ENCODE peak calls at places on chromosome 14, in five cellular contexts. One of them, this sample, is unnamed. For H3K79me2 and H3K27me3, the result is how much of the 10 kb centered on the place peaks cover.

GRCh38 chr14:23445773-23446172 is 10.3 kb upstream of the MYH7 start:
- DNase-seq in K562: no peak
- DNase-seq in GM12878: no peak
- DNase-seq in SK-N-SH: no peak
- DNase-seq in H1: no peak
- DNase-seq in this sample: no peak

GRCh38 chr14:91899777-91900176 is 32.4 kb upstream of the TC2N start:
- DNase-seq in K562: no peak
- DNase-seq in GM12878: no peak
- DNase-seq in SK-N-SH: no peak
- DNase-seq in H1: no peak
- DNase-seq in this sample: no peak

GRCh38 chr14:23514009-23514962 is 37.3 kb downstream of the ZFHX2 start:
- DNase-seq in K562: no peak
- DNase-seq in GM12878: no peak
- DNase-seq in SK-N-SH: no peak
- DNase-seq in H1: no peak
- DNase-seq in this sample: no peak

GRCh38 chr14:61178226-61179060 is 102.7 kb downstream of the TMEM30B start:
- DNase-seq in K562: no peak
- DNase-seq in GM12878: no peak
- DNase-seq in SK-N-SH: no peak
- DNase-seq in H1: no peak
- DNase-seq in this sample: peak

GRCh38 chr14:71948101-71948500 is 15.9 kb downstream of the RGS6 start:
- DNase-seq in K562: no peak
- DNase-seq in GM12878: no peak
- DNase-seq in SK-N-SH: no peak
- DNase-seq in H1: no peak
- DNase-seq in this sample: no peak

GRCh38 chr14:101562659-101563351 is 1.5 kb downstream of the DIO3 start:
- DNase-seq in K562: no peak
- DNase-seq in GM12878: no peak
- DNase-seq in SK-N-SH: peak
- DNase-seq in H1: no peak
- DNase-seq in this sample: no peak

GRCh38 chr14:61388976-61389576 is 67.7 kb downstream of the PRKCH start:
- DNase-seq in K562: no peak
- DNase-seq in GM12878: no peak
- DNase-seq in SK-N-SH: no peak
- DNase-seq in H1: no peak
- DNase-seq in this sample: no peak

GRCh38 chr14:36522972-36523685 is 3.1 kb upstream of the NKX2-1 start:
- DNase-seq in K562: no peak
- DNase-seq in GM12878: no peak
- DNase-seq in SK-N-SH: no peak
- DNase-seq in H1: peak
- DNase-seq in this sample: no peak

GRCh38 chr14:61737913-61738312 is 24.3 kb upstream of the SNAPC1 start:
- DNase-seq in K562: no peak
- DNase-seq in GM12878: no peak
- DNase-seq in SK-N-SH: no peak
- DNase-seq in H1: no peak
- DNase-seq in this sample: no peak

GRCh38 chr14:93965287-93965821 is 11.0 kb downstream of the ASB2 start:
- DNase-seq in K562: no peak
- DNase-seq in GM12878: no peak
- DNase-seq in SK-N-SH: no peak
- DNase-seq in H1: no peak
- DNase-seq in this sample: peak

GRCh38 chr14:59154383-59154782 is 34.1 kb upstream of the DAAM1 start:
- DNase-seq in K562: no peak
- DNase-seq in GM12878: no peak
- DNase-seq in SK-N-SH: no peak
- DNase-seq in H1: no peak
- DNase-seq in this sample: no peak

GRCh38 chr14:89458713-89459112 is 41.7 kb upstream of the FOXN3 start:
- DNase-seq in K562: no peak
- DNase-seq in GM12878: no peak
- DNase-seq in SK-N-SH: no peak
- DNase-seq in H1: no peak
- DNase-seq in this sample: peak

GRCh38 chr14:101372894-101373640 is 188.2 kb upstream of the DIO3 start:
- DNase-seq in K562: no peak
- DNase-seq in GM12878: no peak
- DNase-seq in SK-N-SH: no peak
- DNase-seq in H1: no peak
- DNase-seq in this sample: no peak

GRCh38 chr14:104209985-104210520 is 71.7 kb downstream of the KIF26A start:
- DNase-seq in K562: no peak
- DNase-seq in GM12878: no peak
- DNase-seq in SK-N-SH: no peak
- DNase-seq in H1: no peak
- DNase-seq in this sample: no peak

GRCh38 chr14:41404121-41404520 is 202.6 kb upstream of the LRFN5 start:
- DNase-seq in K562: no peak
- DNase-seq in GM12878: no peak
- DNase-seq in SK-N-SH: no peak
- DNase-seq in H1: no peak
- DNase-seq in this sample: no peak

GRCh38 chr14:64763801-64764511 is 59.7 kb downstream of the PLEKHG3 start:
- DNase-seq in K562: no peak
- DNase-seq in GM12878: no peak
- DNase-seq in SK-N-SH: peak
- DNase-seq in H1: no peak
- DNase-seq in this sample: no peak

GRCh38 chr14:54133896-54134295 is 177.3 kb upstream of the BMP4 start:
- DNase-seq in K562: no peak
- DNase-seq in GM12878: no peak
- DNase-seq in SK-N-SH: no peak
- DNase-seq in H1: no peak
- DNase-seq in this sample: peak

GRCh38 chr14:56216631-56217379 is 98.6 kb downstream of the PELI2 start:
- DNase-seq in K562: peak
- DNase-seq in GM12878: no peak
- DNase-seq in SK-N-SH: no peak
- DNase-seq in H1: no peak
- DNase-seq in this sample: no peak

GRCh38 chr14:55274760-55275159 is 3.5 kb downstream of the FBXO34 start:
- DNase-seq in K562: no peak
- DNase-seq in GM12878: no peak
- DNase-seq in SK-N-SH: peak
- DNase-seq in H1: no peak
- DNase-seq in this sample: no peak

GRCh38 chr14:55807059-55807499 is 227.1 kb downstream of the KTN1 start:
- DNase-seq in K562: peak
- DNase-seq in GM12878: no peak
- DNase-seq in SK-N-SH: peak
- DNase-seq in H1: no peak
- DNase-seq in this sample: peak

GRCh38 chr14:91230363-91231035 is 14.0 kb downstream of the GPR68 start:
- DNase-seq in K562: no peak
- DNase-seq in GM12878: no peak
- DNase-seq in SK-N-SH: no peak
- DNase-seq in H1: no peak
- DNase-seq in this sample: no peak

GRCh38 chr14:79732911-79733310 is 478.4 kb downstream of the DIO2 start:
- DNase-seq in K562: no peak
- DNase-seq in GM12878: no peak
- DNase-seq in SK-N-SH: peak
- DNase-seq in H1: no peak
- DNase-seq in this sample: no peak

GRCh38 chr14:50678163-50678562 is 10.1 kb upstream of the SAV1 start:
- DNase-seq in K562: no peak
- DNase-seq in GM12878: no peak
- DNase-seq in SK-N-SH: no peak
- DNase-seq in H1: no peak
- DNase-seq in this sample: no peak

GRCh38 chr14:58772814-58773620 is 135.3 kb downstream of the DACT1 start:
- DNase-seq in K562: no peak
- DNase-seq in GM12878: no peak
- DNase-seq in SK-N-SH: no peak
- DNase-seq in H1: no peak
- DNase-seq in this sample: no peak

GRCh38 chr14:56378474-56378873 is 201.1 kb upstream of the TMEM260 start:
- DNase-seq in K562: no peak
- DNase-seq in GM12878: no peak
- DNase-seq in SK-N-SH: no peak
- DNase-seq in H1: no peak
- DNase-seq in this sample: no peak

GRCh38 chr14:105426416-105427130 is 6.9 kb downstream of the MTA1 start:
- DNase-seq in K562: no peak
- DNase-seq in GM12878: no peak
- DNase-seq in SK-N-SH: no peak
- DNase-seq in H1: no peak
- DNase-seq in this sample: no peak

GRCh38 chr14:37142835-37143499 is 29.4 kb downstream of the SLC25A21 start:
- DNase-seq in K562: no peak
- DNase-seq in GM12878: no peak
- DNase-seq in SK-N-SH: no peak
- DNase-seq in H1: no peak
- DNase-seq in this sample: peak

GRCh38 chr14:69542311-69542710 is 32.4 kb downstream of the CCDC177 start:
- DNase-seq in K562: no peak
- DNase-seq in GM12878: no peak
- DNase-seq in SK-N-SH: no peak
- DNase-seq in H1: no peak
- DNase-seq in this sample: no peak

GRCh38 chr14:33996450-33996849 is 45.6 kb upstream of the EGLN3 start:
- DNase-seq in K562: no peak
- DNase-seq in GM12878: no peak
- DNase-seq in SK-N-SH: no peak
- DNase-seq in H1: no peak
- DNase-seq in this sample: no peak

GRCh38 chr14:99064262-99064954 is 207.6 kb downstream of the BCL11B start:
- DNase-seq in K562: no peak
- DNase-seq in GM12878: no peak
- DNase-seq in SK-N-SH: no peak
- DNase-seq in H1: peak
- DNase-seq in this sample: no peak

GRCh38 chr14:77037886-77038511 is 9.5 kb upstream of the IRF2BPL start:
- DNase-seq in K562: no peak
- DNase-seq in GM12878: no peak
- DNase-seq in SK-N-SH: no peak
- DNase-seq in H1: peak
- DNase-seq in this sample: no peak

GRCh38 chr14:100299238-100299560 is 7.0 kb downstream of the SLC25A29 start:
- DNase-seq in K562: no peak
- DNase-seq in GM12878: no peak
- DNase-seq in SK-N-SH: no peak
- DNase-seq in H1: no peak
- DNase-seq in this sample: no peak
- H3K79me2 ChIP-seq in K562: under half
- H3K79me2 ChIP-seq in GM12878: under half
- H3K79me2 ChIP-seq in SK-N-SH: under half
- H3K79me2 ChIP-seq in H1: under half
- H3K79me2 ChIP-seq in this sample: under half

GRCh38 chr14:68312300-68312699 is 480.6 kb downstream of the ZFP36L1 start:
- DNase-seq in K562: no peak
- DNase-seq in GM12878: no peak
- DNase-seq in SK-N-SH: no peak
- DNase-seq in H1: no peak
- DNase-seq in this sample: no peak
- H3K27me3 ChIP-seq in K562: under half
- H3K27me3 ChIP-seq in GM12878: under half
- H3K27me3 ChIP-seq in SK-N-SH: under half
- H3K27me3 ChIP-seq in H1: under half
- H3K27me3 ChIP-seq in this sample: under half

GRCh38 chr14:46139668-46140067 is 511.9 kb downstream of the RPL10L start:
- DNase-seq in K562: no peak
- DNase-seq in GM12878: no peak
- DNase-seq in SK-N-SH: no peak
- DNase-seq in H1: no peak
- DNase-seq in this sample: no peak
- TF ChIP-seq TAF1 in K562: no peak
- TF ChIP-seq TAF1 in GM12878: no peak
- TF ChIP-seq TAF1 in SK-N-SH: no peak
- TF ChIP-seq TAF1 in H1: no peak
- TF ChIP-seq TAF1 in this sample: no peak

DNA sequence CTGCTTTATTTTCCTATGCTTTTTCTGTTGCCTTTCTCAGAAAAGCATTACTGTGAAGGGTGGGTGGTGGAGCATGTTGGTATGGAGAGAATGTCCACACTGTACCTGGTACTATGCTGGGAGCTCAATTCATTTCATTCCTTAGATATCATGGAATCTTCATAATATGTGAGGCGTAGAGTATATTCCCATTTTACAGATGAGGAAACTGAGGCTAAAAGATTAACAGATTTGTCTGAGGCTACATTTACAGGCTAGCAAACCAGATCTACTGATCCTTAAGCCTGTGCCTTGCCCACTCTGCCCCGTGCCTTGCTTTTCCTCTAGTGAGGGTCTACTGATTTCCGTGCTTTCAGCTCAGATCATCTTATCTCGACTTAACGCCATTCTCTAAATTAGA is 5.4 kb downstream of the GLRX5 start:
- DNase-seq in K562: no peak
- DNase-seq in GM12878: no peak
- DNase-seq in SK-N-SH: no peak
- DNase-seq in H1: no peak
- DNase-seq in this sample: no peak
- H3K79me2 ChIP-seq in K562: half or more
- H3K79me2 ChIP-seq in GM12878: half or more
- H3K79me2 ChIP-seq in SK-N-SH: half or more
- H3K79me2 ChIP-seq in H1: under half
- H3K79me2 ChIP-seq in this sample: half or more